ENCODE peak calls at places on chromosome 18, in six cellular contexts. One of them, this sample, is unnamed.

GRCh38 chr18:76383636-76384035 is 111.4 kb downstream of the ZNF516 start:
- DNase-seq in posterior cingulate gyrus: no peak
- DNase-seq in kidney: no peak
- DNase-seq in GM04503: no peak
- DNase-seq in substantia nigra: no peak
- DNase-seq in stimulated activated naive CD8-positive, alpha-beta T cell treated with anti-CD3 and anti-CD28 coated beads, Interleukin-15, Interleukin-2, amounts not matched to agents 100 U/mL and 50 U/mL, for 24 hours: no peak
- DNase-seq in this sample: no peak

GRCh38 chr18:35747894-35748472 is 166.4 kb downstream of the GALNT1 start:
- DNase-seq in posterior cingulate gyrus: no peak
- DNase-seq in GM04503: no peak
- DNase-seq in stimulated activated naive CD8-positive, alpha-beta T cell treated with anti-CD3 and anti-CD28 coated beads, Interleukin-15, Interleukin-2, amounts not matched to agents 100 U/mL and 50 U/mL, for 24 hours: no peak
- DNase-seq in kidney: no peak
- DNase-seq in substantia nigra: no peak
- DNase-seq in this sample: no peak

GRCh38 chr18:29191263-29191662 is 1014.3 kb upstream of the CDH2 start:
- DNase-seq in GM04503: no peak
- DNase-seq in stimulated activated naive CD8-positive, alpha-beta T cell treated with anti-CD3 and anti-CD28 coated beads, Interleukin-15, Interleukin-2, amounts not matched to agents 100 U/mL and 50 U/mL, for 24 hours: no peak
- DNase-seq in kidney: no peak
- DNase-seq in substantia nigra: no peak
- DNase-seq in posterior cingulate gyrus: no peak
- DNase-seq in this sample: no peak

GRCh38 chr18:36461551-36461987 is 164.1 kb downstream of the FHOD3 start:
- DNase-seq in posterior cingulate gyrus: no peak
- DNase-seq in substantia nigra: no peak
- DNase-seq in GM04503: no peak
- DNase-seq in stimulated activated naive CD8-positive, alpha-beta T cell treated with anti-CD3 and anti-CD28 coated beads, Interleukin-15, Interleukin-2, amounts not matched to agents 100 U/mL and 50 U/mL, for 24 hours: no peak
- DNase-seq in kidney: no peak
- DNase-seq in this sample: no peak

GRCh38 chr18:37845498-37845897 is 279.9 kb upstream of the CELF4 start:
- DNase-seq in GM04503: no peak
- DNase-seq in substantia nigra: no peak
- DNase-seq in kidney: no peak
- DNase-seq in posterior cingulate gyrus: no peak
- DNase-seq in stimulated activated naive CD8-positive, alpha-beta T cell treated with anti-CD3 and anti-CD28 coated beads, Interleukin-15, Interleukin-2, amounts not matched to agents 100 U/mL and 50 U/mL, for 24 hours: no peak
- DNase-seq in this sample: no peak

GRCh38 chr18:27863780-27864430 is 313.0 kb downstream of the CDH2 start:
- DNase-seq in substantia nigra: no peak
- DNase-seq in stimulated activated naive CD8-positive, alpha-beta T cell treated with anti-CD3 and anti-CD28 coated beads, Interleukin-15, Interleukin-2, amounts not matched to agents 100 U/mL and 50 U/mL, for 24 hours: no peak
- DNase-seq in GM04503: no peak
- DNase-seq in kidney: no peak
- DNase-seq in posterior cingulate gyrus: no peak
- DNase-seq in this sample: no peak

GRCh38 chr18:58288922-58289797 is 245.1 kb downstream of the NEDD4L start:
- DNase-seq in kidney: no peak
- DNase-seq in GM04503: no peak
- DNase-seq in stimulated activated naive CD8-positive, alpha-beta T cell treated with anti-CD3 and anti-CD28 coated beads, Interleukin-15, Interleukin-2, amounts not matched to agents 100 U/mL and 50 U/mL, for 24 hours: no peak
- DNase-seq in substantia nigra: no peak
- DNase-seq in posterior cingulate gyrus: peak; percentile 57
- DNase-seq in this sample: no peak

GRCh38 chr18:41687138-41687537 is 267.9 kb upstream of the PIK3C3 start:
- DNase-seq in stimulated activated naive CD8-positive, alpha-beta T cell treated with anti-CD3 and anti-CD28 coated beads, Interleukin-15, Interleukin-2, amounts not matched to agents 100 U/mL and 50 U/mL, for 24 hours: no peak
- DNase-seq in kidney: no peak
- DNase-seq in posterior cingulate gyrus: no peak
- DNase-seq in substantia nigra: no peak
- DNase-seq in GM04503: no peak
- DNase-seq in this sample: no peak

GRCh38 chr18:70310560-70311320 is 21.9 kb downstream of the SOCS6 start:
- DNase-seq in stimulated activated naive CD8-positive, alpha-beta T cell treated with anti-CD3 and anti-CD28 coated beads, Interleukin-15, Interleukin-2, amounts not matched to agents 100 U/mL and 50 U/mL, for 24 hours: no peak
- DNase-seq in kidney: no peak
- DNase-seq in GM04503: no peak
- DNase-seq in substantia nigra: no peak
- DNase-seq in posterior cingulate gyrus: no peak
- DNase-seq in this sample: no peak

GRCh38 chr18:75226301-75226955 is 15.8 kb downstream of the TSHZ1 start:
- DNase-seq in kidney: no peak
- DNase-seq in GM04503: no peak
- DNase-seq in substantia nigra: no peak
- DNase-seq in posterior cingulate gyrus: no peak
- DNase-seq in stimulated activated naive CD8-positive, alpha-beta T cell treated with anti-CD3 and anti-CD28 coated beads, Interleukin-15, Interleukin-2, amounts not matched to agents 100 U/mL and 50 U/mL, for 24 hours: peak; percentile 39
- DNase-seq in this sample: no peak

GRCh38 chr18:59238385-59238784 is 18.4 kb downstream of the GRP start:
- DNase-seq in GM04503: no peak
- DNase-seq in posterior cingulate gyrus: no peak
- DNase-seq in kidney: no peak
- DNase-seq in substantia nigra: no peak
- DNase-seq in stimulated activated naive CD8-positive, alpha-beta T cell treated with anti-CD3 and anti-CD28 coated beads, Interleukin-15, Interleukin-2, amounts not matched to agents 100 U/mL and 50 U/mL, for 24 hours: no peak
- DNase-seq in this sample: no peak

GRCh38 chr18:51513525-51513924 is 316.0 kb upstream of the MEX3C start:
- DNase-seq in GM04503: no peak
- DNase-seq in kidney: no peak
- DNase-seq in posterior cingulate gyrus: no peak
- DNase-seq in stimulated activated naive CD8-positive, alpha-beta T cell treated with anti-CD3 and anti-CD28 coated beads, Interleukin-15, Interleukin-2, amounts not matched to agents 100 U/mL and 50 U/mL, for 24 hours: no peak
- DNase-seq in substantia nigra: no peak
- DNase-seq in this sample: no peak

GRCh38 chr18:41905786-41906527 is 49.1 kb upstream of the PIK3C3 start:
- DNase-seq in kidney: no peak
- DNase-seq in GM04503: no peak
- DNase-seq in posterior cingulate gyrus: no peak
- DNase-seq in stimulated activated naive CD8-positive, alpha-beta T cell treated with anti-CD3 and anti-CD28 coated beads, Interleukin-15, Interleukin-2, amounts not matched to agents 100 U/mL and 50 U/mL, for 24 hours: no peak
- DNase-seq in substantia nigra: no peak
- DNase-seq in this sample: no peak

GRCh38 chr18:48776641-48777025 is 174.1 kb downstream of the SMAD7 start:
- DNase-seq in kidney: no peak
- DNase-seq in substantia nigra: no peak
- DNase-seq in GM04503: no peak
- DNase-seq in stimulated activated naive CD8-positive, alpha-beta T cell treated with anti-CD3 and anti-CD28 coated beads, Interleukin-15, Interleukin-2, amounts not matched to agents 100 U/mL and 50 U/mL, for 24 hours: no peak
- DNase-seq in posterior cingulate gyrus: no peak
- DNase-seq in this sample: no peak

GRCh38 chr18:22988208-22988607 is 55.1 kb downstream of the RBBP8 start:
- DNase-seq in posterior cingulate gyrus: no peak
- DNase-seq in substantia nigra: no peak
- DNase-seq in GM04503: no peak
- DNase-seq in stimulated activated naive CD8-positive, alpha-beta T cell treated with anti-CD3 and anti-CD28 coated beads, Interleukin-15, Interleukin-2, amounts not matched to agents 100 U/mL and 50 U/mL, for 24 hours: no peak
- DNase-seq in kidney: no peak
- DNase-seq in this sample: no peak

GRCh38 chr18:10242922-10243680 is 211.3 kb upstream of the APCDD1 start:
- DNase-seq in substantia nigra: no peak
- DNase-seq in kidney: no peak
- DNase-seq in stimulated activated naive CD8-positive, alpha-beta T cell treated with anti-CD3 and anti-CD28 coated beads, Interleukin-15, Interleukin-2, amounts not matched to agents 100 U/mL and 50 U/mL, for 24 hours: no peak
- DNase-seq in GM04503: no peak
- DNase-seq in posterior cingulate gyrus: no peak
- DNase-seq in this sample: no peak

This sample was measured in activated gamma-delta T cell treated with anti-CD3 and anti-CD28 coated beads, Interleukin-2, amount 50 U/mL, for 16 hours.